ENCODE peak calls at places on chromosomes 2 and 18, in seven cellular contexts. One of them, this sample, is unnamed.

GRCh38 chr2:230715201-230715600 is 2.6 kb downstream of the CAB39 start:
- DNase-seq in stimulated activated CD8-positive, alpha-beta memory T cell treated with anti-CD3 and anti-CD28 coated beads, Interleukin-15, amount 100 ng/mL, for 24 hours: no peak
- DNase-seq in NCI-H510A: no peak
- DNase-seq in HTR-8/SVneo: no peak
- DNase-seq in T-cell: no peak
- DNase-seq in COR-L47: no peak
- DNase-seq in RPMI7951: no peak
- DNase-seq in this sample: no peak

GRCh38 chr2:187079901-187080300 is 230.9 kb upstream of the ZSWIM2 start:
- DNase-seq in stimulated activated CD8-positive, alpha-beta memory T cell treated with anti-CD3 and anti-CD28 coated beads, Interleukin-15, amount 100 ng/mL, for 24 hours: no peak
- DNase-seq in NCI-H510A: no peak
- DNase-seq in HTR-8/SVneo: no peak
- DNase-seq in T-cell: no peak
- DNase-seq in COR-L47: no peak
- DNase-seq in RPMI7951: no peak
- DNase-seq in this sample: no peak

GRCh38 chr2:88190808-88191721 is 20.9 kb downstream of the THNSL2 start:
- DNase-seq in stimulated activated CD8-positive, alpha-beta memory T cell treated with anti-CD3 and anti-CD28 coated beads, Interleukin-15, amount 100 ng/mL, for 24 hours: no peak
- DNase-seq in NCI-H510A: no peak
- DNase-seq in HTR-8/SVneo: peak; percentile 83
- DNase-seq in T-cell: no peak
- DNase-seq in COR-L47: peak; percentile 55
- DNase-seq in RPMI7951: peak; percentile 16
- DNase-seq in this sample: no peak

GRCh38 chr18:62497171-62497783 is 25.5 kb upstream of the ZCCHC2 start:
- DNase-seq in stimulated activated CD8-positive, alpha-beta memory T cell treated with anti-CD3 and anti-CD28 coated beads, Interleukin-15, amount 100 ng/mL, for 24 hours: no peak
- DNase-seq in NCI-H510A: no peak
- DNase-seq in HTR-8/SVneo: no peak
- DNase-seq in T-cell: no peak
- DNase-seq in COR-L47: no peak
- DNase-seq in RPMI7951: no peak
- DNase-seq in this sample: no peak

GRCh38 chr2:55985406-55985805 is 61.8 kb upstream of the EFEMP1 start:
- DNase-seq in stimulated activated CD8-positive, alpha-beta memory T cell treated with anti-CD3 and anti-CD28 coated beads, Interleukin-15, amount 100 ng/mL, for 24 hours: no peak
- DNase-seq in NCI-H510A: no peak
- DNase-seq in HTR-8/SVneo: no peak
- DNase-seq in T-cell: no peak
- DNase-seq in COR-L47: no peak
- DNase-seq in RPMI7951: no peak
- DNase-seq in this sample: no peak

GRCh38 chr2:168801961-168802824 is at the start of gene NOSTRIN:
- DNase-seq in stimulated activated CD8-positive, alpha-beta memory T cell treated with anti-CD3 and anti-CD28 coated beads, Interleukin-15, amount 100 ng/mL, for 24 hours: no peak
- DNase-seq in NCI-H510A: no peak
- DNase-seq in HTR-8/SVneo: no peak
- DNase-seq in T-cell: no peak
- DNase-seq in COR-L47: no peak
- DNase-seq in RPMI7951: no peak
- DNase-seq in this sample: peak; percentile 7

GRCh38 chr2:189541591-189541990 is 39.0 kb downstream of the SLC40A1 start:
- DNase-seq in stimulated activated CD8-positive, alpha-beta memory T cell treated with anti-CD3 and anti-CD28 coated beads, Interleukin-15, amount 100 ng/mL, for 24 hours: no peak
- DNase-seq in NCI-H510A: no peak
- DNase-seq in HTR-8/SVneo: no peak
- DNase-seq in T-cell: no peak
- DNase-seq in COR-L47: no peak
- DNase-seq in RPMI7951: no peak
- DNase-seq in this sample: no peak

GRCh38 chr2:1440581-1440980 is 27.3 kb downstream of the TPO start:
- DNase-seq in stimulated activated CD8-positive, alpha-beta memory T cell treated with anti-CD3 and anti-CD28 coated beads, Interleukin-15, amount 100 ng/mL, for 24 hours: no peak
- DNase-seq in NCI-H510A: no peak
- DNase-seq in HTR-8/SVneo: no peak
- DNase-seq in T-cell: no peak
- DNase-seq in COR-L47: no peak
- DNase-seq in RPMI7951: no peak
- DNase-seq in this sample: no peak

GRCh38 chr18:67730884-67731283 is 214.4 kb upstream of the DSEL start:
- DNase-seq in stimulated activated CD8-positive, alpha-beta memory T cell treated with anti-CD3 and anti-CD28 coated beads, Interleukin-15, amount 100 ng/mL, for 24 hours: no peak
- DNase-seq in NCI-H510A: no peak
- DNase-seq in HTR-8/SVneo: peak; percentile 24
- DNase-seq in T-cell: no peak
- DNase-seq in COR-L47: no peak
- DNase-seq in RPMI7951: peak; percentile 6
- DNase-seq in this sample: no peak

GRCh38 chr2:122542646-122543045 is 787.2 kb downstream of the TSN start:
- DNase-seq in stimulated activated CD8-positive, alpha-beta memory T cell treated with anti-CD3 and anti-CD28 coated beads, Interleukin-15, amount 100 ng/mL, for 24 hours: no peak
- DNase-seq in NCI-H510A: no peak
- DNase-seq in HTR-8/SVneo: no peak
- DNase-seq in T-cell: no peak
- DNase-seq in COR-L47: no peak
- DNase-seq in RPMI7951: no peak
- DNase-seq in this sample: no peak

GRCh38 chr2:36338827-36339145 is 16.8 kb upstream of the CRIM1 start:
- DNase-seq in stimulated activated CD8-positive, alpha-beta memory T cell treated with anti-CD3 and anti-CD28 coated beads, Interleukin-15, amount 100 ng/mL, for 24 hours: no peak
- DNase-seq in NCI-H510A: no peak
- DNase-seq in HTR-8/SVneo: peak; percentile 73
- DNase-seq in T-cell: no peak
- DNase-seq in COR-L47: no peak
- DNase-seq in RPMI7951: peak; percentile 70
- DNase-seq in this sample: no peak

GRCh38 chr2:240428245-240428644 is 7.2 kb upstream of the GPC1 start:
- DNase-seq in stimulated activated CD8-positive, alpha-beta memory T cell treated with anti-CD3 and anti-CD28 coated beads, Interleukin-15, amount 100 ng/mL, for 24 hours: no peak
- DNase-seq in NCI-H510A: no peak
- DNase-seq in HTR-8/SVneo: no peak
- DNase-seq in T-cell: no peak
- DNase-seq in COR-L47: no peak
- DNase-seq in RPMI7951: no peak
- DNase-seq in this sample: no peak

GRCh38 chr2:30780776-30781330 is 26.4 kb downstream of the CAPN13 start:
- DNase-seq in stimulated activated CD8-positive, alpha-beta memory T cell treated with anti-CD3 and anti-CD28 coated beads, Interleukin-15, amount 100 ng/mL, for 24 hours: no peak
- DNase-seq in NCI-H510A: no peak
- DNase-seq in HTR-8/SVneo: no peak
- DNase-seq in T-cell: no peak
- DNase-seq in COR-L47: no peak
- DNase-seq in RPMI7951: no peak
- DNase-seq in this sample: no peak

GRCh38 chr2:41602351-41602750 is 445.5 kb upstream of the PKDCC start:
- DNase-seq in stimulated activated CD8-positive, alpha-beta memory T cell treated with anti-CD3 and anti-CD28 coated beads, Interleukin-15, amount 100 ng/mL, for 24 hours: no peak
- DNase-seq in NCI-H510A: no peak
- DNase-seq in HTR-8/SVneo: no peak
- DNase-seq in T-cell: no peak
- DNase-seq in COR-L47: no peak
- DNase-seq in RPMI7951: no peak
- DNase-seq in this sample: no peak

GRCh38 chr2:102792538-102793208 is 30.8 kb downstream of the TMEM182 start:
- DNase-seq in stimulated activated CD8-positive, alpha-beta memory T cell treated with anti-CD3 and anti-CD28 coated beads, Interleukin-15, amount 100 ng/mL, for 24 hours: no peak
- DNase-seq in NCI-H510A: no peak
- DNase-seq in HTR-8/SVneo: no peak
- DNase-seq in T-cell: no peak
- DNase-seq in COR-L47: no peak
- DNase-seq in RPMI7951: no peak
- DNase-seq in this sample: no peak

GRCh38 chr2:198127627-198128026 is 323.2 kb downstream of the PLCL1 start:
- DNase-seq in stimulated activated CD8-positive, alpha-beta memory T cell treated with anti-CD3 and anti-CD28 coated beads, Interleukin-15, amount 100 ng/mL, for 24 hours: no peak
- DNase-seq in NCI-H510A: peak; percentile 21
- DNase-seq in HTR-8/SVneo: peak; percentile 9
- DNase-seq in T-cell: peak; percentile 27
- DNase-seq in COR-L47: peak; percentile 44
- DNase-seq in RPMI7951: peak; percentile 17
- DNase-seq in this sample: no peak

GRCh38 chr18:39519741-39520140 is 1954.1 kb upstream of the CELF4 start:
- DNase-seq in stimulated activated CD8-positive, alpha-beta memory T cell treated with anti-CD3 and anti-CD28 coated beads, Interleukin-15, amount 100 ng/mL, for 24 hours: no peak
- DNase-seq in NCI-H510A: no peak
- DNase-seq in HTR-8/SVneo: no peak
- DNase-seq in T-cell: no peak
- DNase-seq in COR-L47: no peak
- DNase-seq in RPMI7951: no peak
- DNase-seq in this sample: no peak

GRCh38 chr2:29723255-29724001 is 198.0 kb downstream of the ALK start:
- DNase-seq in stimulated activated CD8-positive, alpha-beta memory T cell treated with anti-CD3 and anti-CD28 coated beads, Interleukin-15, amount 100 ng/mL, for 24 hours: no peak
- DNase-seq in NCI-H510A: no peak
- DNase-seq in HTR-8/SVneo: no peak
- DNase-seq in T-cell: no peak
- DNase-seq in COR-L47: no peak
- DNase-seq in RPMI7951: no peak
- DNase-seq in this sample: no peak

GRCh38 chr2:205757271-205757670 is 75.0 kb downstream of the NRP2 start:
- DNase-seq in stimulated activated CD8-positive, alpha-beta memory T cell treated with anti-CD3 and anti-CD28 coated beads, Interleukin-15, amount 100 ng/mL, for 24 hours: no peak
- DNase-seq in NCI-H510A: no peak
- DNase-seq in HTR-8/SVneo: no peak
- DNase-seq in T-cell: no peak
- DNase-seq in COR-L47: no peak
- DNase-seq in RPMI7951: no peak
- DNase-seq in this sample: no peak

GRCh38 chr2:238019962-238020361 is 40.8 kb upstream of the SCLY start:
- DNase-seq in stimulated activated CD8-positive, alpha-beta memory T cell treated with anti-CD3 and anti-CD28 coated beads, Interleukin-15, amount 100 ng/mL, for 24 hours: no peak
- DNase-seq in NCI-H510A: no peak
- DNase-seq in HTR-8/SVneo: no peak
- DNase-seq in T-cell: no peak
- DNase-seq in COR-L47: no peak
- DNase-seq in RPMI7951: peak; percentile 45
- DNase-seq in this sample: no peak

GRCh38 chr18:34862561-34862960 is 152.5 kb downstream of the DTNA start:
- DNase-seq in stimulated activated CD8-positive, alpha-beta memory T cell treated with anti-CD3 and anti-CD28 coated beads, Interleukin-15, amount 100 ng/mL, for 24 hours: no peak
- DNase-seq in NCI-H510A: no peak
- DNase-seq in HTR-8/SVneo: no peak
- DNase-seq in T-cell: no peak
- DNase-seq in COR-L47: no peak
- DNase-seq in RPMI7951: no peak
- DNase-seq in this sample: no peak

GRCh38 chr2:210287301-210287700 is 27.7 kb downstream of the MYL1 start:
- DNase-seq in stimulated activated CD8-positive, alpha-beta memory T cell treated with anti-CD3 and anti-CD28 coated beads, Interleukin-15, amount 100 ng/mL, for 24 hours: no peak
- DNase-seq in NCI-H510A: no peak
- DNase-seq in HTR-8/SVneo: no peak
- DNase-seq in T-cell: no peak
- DNase-seq in COR-L47: no peak
- DNase-seq in RPMI7951: no peak
- DNase-seq in this sample: no peak

GRCh38 chr2:143730155-143730949 is 601.1 kb downstream of the ARHGAP15 start:
- DNase-seq in stimulated activated CD8-positive, alpha-beta memory T cell treated with anti-CD3 and anti-CD28 coated beads, Interleukin-15, amount 100 ng/mL, for 24 hours: no peak
- DNase-seq in NCI-H510A: no peak
- DNase-seq in HTR-8/SVneo: no peak
- DNase-seq in T-cell: no peak
- DNase-seq in COR-L47: no peak
- DNase-seq in RPMI7951: peak; percentile 24
- DNase-seq in this sample: no peak

GRCh38 chr2:202361133-202361532 is 15.0 kb upstream of the BMPR2 start:
- DNase-seq in stimulated activated CD8-positive, alpha-beta memory T cell treated with anti-CD3 and anti-CD28 coated beads, Interleukin-15, amount 100 ng/mL, for 24 hours: no peak
- DNase-seq in NCI-H510A: no peak
- DNase-seq in HTR-8/SVneo: no peak
- DNase-seq in T-cell: no peak
- DNase-seq in COR-L47: no peak
- DNase-seq in RPMI7951: no peak
- DNase-seq in this sample: no peak

GRCh38 chr2:239385096-239386000 is 15.5 kb downstream of the HDAC4 start:
- DNase-seq in stimulated activated CD8-positive, alpha-beta memory T cell treated with anti-CD3 and anti-CD28 coated beads, Interleukin-15, amount 100 ng/mL, for 24 hours: no peak
- DNase-seq in NCI-H510A: no peak
- DNase-seq in HTR-8/SVneo: no peak
- DNase-seq in T-cell: no peak
- DNase-seq in COR-L47: no peak
- DNase-seq in RPMI7951: no peak
- DNase-seq in this sample: no peak

This sample was measured in tibial nerve.